ENCODE peak calls at places on chromosome X, in four cellular contexts. One of them, this sample, is unnamed.

GRCh38 chrX:41737065-41737464 is 13.1 kb downstream of the GPR82 start:
- DNase-seq in AG10803: no peak
- DNase-seq in mucosa of descending colon: no peak
- DNase-seq in GM23248: no peak
- DNase-seq in this sample: no peak

GRCh38 chrX:41108684-41109205 is 23.5 kb downstream of the USP9X start:
- DNase-seq in AG10803: no peak
- DNase-seq in mucosa of descending colon: no peak
- DNase-seq in GM23248: no peak
- DNase-seq in this sample: no peak

GRCh38 chrX:44088755-44089154 is 115.6 kb upstream of the NDP start:
- DNase-seq in AG10803: peak
- DNase-seq in GM23248: peak
- DNase-seq in mucosa of descending colon: no peak
- DNase-seq in this sample: peak

GRCh38 chrX:41862562-41863184 is 60.7 kb downstream of the CASK start:
- DNase-seq in AG10803: no peak
- DNase-seq in mucosa of descending colon: no peak
- DNase-seq in GM23248: no peak
- DNase-seq in this sample: no peak

GRCh38 chrX:23720117-23720677 is 22.9 kb downstream of the ACOT9 start:
- DNase-seq in mucosa of descending colon: no peak
- DNase-seq in AG10803: no peak
- DNase-seq in GM23248: no peak
- DNase-seq in this sample: no peak

GRCh38 chrX:119617511-119618164 is 11.4 kb upstream of the NKRF start:
- DNase-seq in AG10803: no peak
- DNase-seq in mucosa of descending colon: no peak
- DNase-seq in GM23248: no peak
- DNase-seq in this sample: no peak

GRCh38 chrX:65630771-65631170 is 36.7 kb upstream of the MSN start:
- DNase-seq in GM23248: no peak
- DNase-seq in mucosa of descending colon: no peak
- DNase-seq in AG10803: no peak
- DNase-seq in this sample: no peak

GRCh38 chrX:45449982-45450381 is 249.3 kb upstream of the DIPK2B start:
- DNase-seq in GM23248: no peak
- DNase-seq in mucosa of descending colon: no peak
- DNase-seq in AG10803: peak
- DNase-seq in this sample: no peak

GRCh38 chrX:30706216-30706775 is 53.1 kb downstream of the GK start:
- DNase-seq in AG10803: no peak
- DNase-seq in GM23248: no peak
- DNase-seq in mucosa of descending colon: no peak
- DNase-seq in this sample: no peak

GRCh38 chrX:72545990-72546389 is 26.7 kb downstream of the HDAC8 start:
- DNase-seq in mucosa of descending colon: peak
- DNase-seq in GM23248: no peak
- DNase-seq in AG10803: no peak
- DNase-seq in this sample: peak

GRCh38 chrX:21734175-21734574 is 23.7 kb downstream of the SMPX start:
- DNase-seq in GM23248: no peak
- DNase-seq in mucosa of descending colon: no peak
- DNase-seq in AG10803: peak
- DNase-seq in this sample: no peak

GRCh38 chrX:48648299-48648698 is 35.3 kb upstream of the WAS start:
- DNase-seq in mucosa of descending colon: peak
- DNase-seq in GM23248: peak
- DNase-seq in AG10803: peak
- DNase-seq in this sample: peak

GRCh38 chrX:23773601-23774175 is 9.3 kb upstream of the SAT1 start:
- DNase-seq in mucosa of descending colon: no peak
- DNase-seq in AG10803: no peak
- DNase-seq in GM23248: no peak
- DNase-seq in this sample: no peak

GRCh38 chrX:2903366-2903765 is 25.8 kb downstream of the ARSD start:
- DNase-seq in mucosa of descending colon: no peak
- DNase-seq in GM23248: no peak
- DNase-seq in AG10803: no peak
- DNase-seq in this sample: no peak

GRCh38 chrX:48493890-48494364 is 14.9 kb upstream of the PORCN start:
- DNase-seq in mucosa of descending colon: peak
- DNase-seq in GM23248: peak
- DNase-seq in AG10803: no peak
- DNase-seq in this sample: peak

GRCh38 chrX:131792356-131792749 is 230.7 kb upstream of the STK26 start:
- DNase-seq in GM23248: no peak
- DNase-seq in mucosa of descending colon: no peak
- DNase-seq in AG10803: peak
- DNase-seq in this sample: peak

GRCh38 chrX:468979-469378 is 82.3 kb upstream of the PPP2R3B start:
- DNase-seq in GM23248: no peak
- DNase-seq in AG10803: no peak
- DNase-seq in mucosa of descending colon: no peak
- DNase-seq in this sample: no peak

GRCh38 chrX:146707781-146708180 is 101.8 kb upstream of the CXorf51B start:
- DNase-seq in GM23248: no peak
- DNase-seq in AG10803: no peak
- DNase-seq in mucosa of descending colon: no peak
- DNase-seq in this sample: no peak

GRCh38 chrX:140815868-140816267 is 106.3 kb downstream of the LINC00632 start:
- DNase-seq in mucosa of descending colon: no peak
- DNase-seq in AG10803: peak
- DNase-seq in GM23248: peak
- DNase-seq in this sample: peak

GRCh38 chrX:111447298-111447697 is 35.3 kb upstream of the DCX start:
- DNase-seq in AG10803: no peak
- DNase-seq in GM23248: no peak
- DNase-seq in mucosa of descending colon: no peak
- DNase-seq in this sample: peak

GRCh38 chrX:45323387-45323786 is 122.7 kb upstream of the DIPK2B start:
- DNase-seq in mucosa of descending colon: no peak
- DNase-seq in GM23248: no peak
- DNase-seq in AG10803: no peak
- DNase-seq in this sample: no peak

GRCh38 chrX:97841544-97842179 is 958.0 kb downstream of the RPA4 start:
- DNase-seq in AG10803: no peak
- DNase-seq in GM23248: no peak
- DNase-seq in mucosa of descending colon: no peak
- DNase-seq in this sample: no peak

GRCh38 chrX:97835969-97836368 is 952.3 kb downstream of the RPA4 start:
- DNase-seq in AG10803: no peak
- DNase-seq in mucosa of descending colon: no peak
- DNase-seq in GM23248: no peak
- DNase-seq in this sample: no peak
- H3K4me3 ChIP-seq in AG10803: no peak
- H3K4me3 ChIP-seq in mucosa of descending colon: no peak
- H3K4me3 ChIP-seq in GM23248: no peak
- H3K4me3 ChIP-seq in this sample: no peak

DNA sequence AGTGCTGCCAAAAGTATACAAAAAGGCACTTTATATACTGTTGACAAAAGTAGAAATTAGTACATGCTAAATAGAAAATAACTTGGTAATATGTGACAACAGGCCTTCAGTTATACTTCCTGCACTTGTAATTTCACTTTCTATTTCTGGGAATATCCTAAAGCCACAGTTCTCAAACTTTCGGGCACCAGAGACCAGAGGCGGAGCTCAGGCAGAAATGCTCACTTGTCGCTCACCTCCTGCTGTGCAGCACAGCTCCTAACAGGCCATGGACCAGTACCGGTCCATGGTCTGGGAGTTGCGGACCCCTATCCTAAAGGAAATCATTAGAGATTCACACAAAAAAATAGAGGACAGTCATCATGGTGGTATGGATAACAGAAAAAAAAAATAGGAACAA is 25.7 kb downstream of the ACSL4 start:
- DNase-seq in GM23248: no peak
- DNase-seq in AG10803: no peak
- DNase-seq in mucosa of descending colon: peak
- DNase-seq in this sample: no peak
- H3K4me3 ChIP-seq in GM23248: no peak
- H3K4me3 ChIP-seq in AG10803: no peak
- H3K4me3 ChIP-seq in mucosa of descending colon: no peak
- H3K4me3 ChIP-seq in this sample: no peak

DNA sequence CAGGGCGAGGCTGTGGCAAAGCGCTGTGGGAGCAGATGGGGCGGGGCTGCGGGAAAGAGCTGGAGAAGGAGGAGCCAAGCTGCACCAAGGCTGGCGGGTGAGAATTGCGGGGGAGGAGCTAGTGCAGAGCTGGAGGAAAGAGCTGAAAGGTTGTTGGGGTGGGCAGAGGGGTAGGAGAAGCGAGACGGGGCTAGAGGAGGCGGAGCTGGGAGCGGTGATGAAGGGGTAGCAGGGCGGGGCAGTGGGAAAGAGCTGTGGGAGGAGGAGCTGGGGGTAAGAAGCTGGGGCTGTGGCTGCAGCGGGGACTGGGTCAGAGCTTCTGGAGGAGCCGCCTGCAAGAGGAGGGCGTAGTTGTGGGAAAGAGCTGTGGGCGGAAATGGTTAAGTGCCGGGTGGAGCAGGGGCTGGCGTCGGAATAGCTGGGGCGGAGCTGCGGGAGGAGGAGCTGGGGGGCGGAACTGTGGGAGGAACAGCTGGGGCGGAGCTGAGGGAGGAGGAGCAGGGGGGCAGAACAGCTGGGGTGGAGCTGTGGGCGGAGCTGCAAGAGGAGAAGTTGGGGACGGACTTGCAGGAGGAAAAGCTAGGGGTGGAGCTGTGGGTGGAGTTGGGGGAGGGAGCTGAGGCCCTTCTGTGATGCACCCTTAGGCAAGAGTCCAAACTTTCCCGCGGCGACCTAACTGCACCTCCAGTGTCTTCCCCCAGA is 1.9 kb upstream of the EOLA2 start:
- DNase-seq in mucosa of descending colon: peak
- DNase-seq in AG10803: peak
- DNase-seq in GM23248: peak
- DNase-seq in this sample: peak
- H3K4me3 ChIP-seq in mucosa of descending colon: no peak
- H3K4me3 ChIP-seq in AG10803: peak
- H3K4me3 ChIP-seq in GM23248: peak
- H3K4me3 ChIP-seq in this sample: peak

DNA sequence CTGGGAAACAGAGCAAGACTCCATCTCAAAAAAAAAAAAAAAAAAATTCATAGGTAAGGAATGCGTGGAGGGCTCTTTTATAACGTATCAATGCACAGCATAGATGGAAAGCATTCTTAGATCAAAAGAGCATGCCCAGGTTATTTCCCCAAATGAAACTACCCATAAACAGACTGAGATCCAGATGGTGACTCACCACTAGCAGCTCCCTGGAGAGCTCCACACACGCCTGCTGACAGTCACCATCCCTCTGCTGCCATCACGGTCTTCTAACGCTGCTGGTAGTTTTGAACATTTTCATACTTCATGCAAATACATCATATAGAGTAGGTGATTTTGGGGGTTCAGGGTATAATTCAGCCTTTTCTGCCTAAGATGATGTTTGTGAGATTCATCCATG is 136.9 kb downstream of the ASMT start:
- DNase-seq in AG10803: no peak
- DNase-seq in mucosa of descending colon: no peak
- DNase-seq in GM23248: no peak
- DNase-seq in this sample: no peak
- H3K4me3 ChIP-seq in AG10803: no peak
- H3K4me3 ChIP-seq in mucosa of descending colon: no peak
- H3K4me3 ChIP-seq in GM23248: no peak
- H3K4me3 ChIP-seq in this sample: no peak

DNA sequence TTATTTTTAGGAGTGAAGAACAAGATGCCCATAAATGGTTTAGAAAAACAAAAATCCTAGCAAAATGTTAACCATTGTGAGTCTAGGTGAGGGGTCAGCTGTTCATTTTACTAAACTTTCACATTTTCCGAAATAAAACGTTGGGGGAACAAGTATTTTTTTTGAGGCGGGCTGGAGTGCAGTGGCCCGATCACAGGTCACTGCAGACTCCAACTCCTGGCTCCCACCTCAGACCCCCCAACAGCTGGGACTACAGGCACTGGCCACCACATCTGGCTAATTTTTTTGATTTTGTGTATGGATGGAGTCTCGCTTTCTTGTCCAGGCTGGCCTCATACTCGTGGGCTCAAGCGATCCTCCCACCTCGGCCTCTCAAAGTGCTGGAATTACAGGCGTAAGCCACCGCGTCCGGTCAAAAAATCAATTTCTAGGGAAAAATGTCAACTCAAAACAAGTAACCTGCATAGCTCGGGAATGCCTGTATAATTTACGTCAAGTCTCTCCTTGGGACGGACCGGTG is 741 bp upstream of the TAF1 start:
- DNase-seq in GM23248: no peak
- DNase-seq in AG10803: no peak
- DNase-seq in mucosa of descending colon: no peak
- DNase-seq in this sample: no peak
- H3K4me3 ChIP-seq in GM23248: peak
- H3K4me3 ChIP-seq in AG10803: peak
- H3K4me3 ChIP-seq in mucosa of descending colon: peak
- H3K4me3 ChIP-seq in this sample: peak

DNA sequence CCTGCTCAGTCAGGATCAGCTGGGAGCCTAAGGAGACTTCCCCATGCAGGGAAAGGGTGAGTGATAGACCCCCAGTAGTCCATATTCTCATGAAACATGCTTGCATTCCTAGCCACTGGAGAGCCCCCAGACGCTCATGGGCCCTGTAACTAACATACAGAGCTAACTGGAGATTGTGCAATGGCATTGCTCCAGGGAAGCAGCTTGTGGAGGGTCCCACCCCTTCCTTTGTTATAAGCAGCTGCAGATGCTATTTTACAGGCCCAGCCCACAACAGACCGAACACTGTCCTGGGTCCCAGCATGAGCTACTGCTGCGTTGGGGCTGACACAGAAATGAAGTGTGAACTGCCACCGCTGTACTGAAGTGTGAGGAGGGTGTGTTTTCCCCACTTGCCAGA is 1465.7 kb upstream of the DIAPH2 start:
- DNase-seq in AG10803: no peak
- DNase-seq in GM23248: no peak
- DNase-seq in mucosa of descending colon: no peak
- DNase-seq in this sample: no peak
- H3K4me3 ChIP-seq in AG10803: no peak
- H3K4me3 ChIP-seq in GM23248: no peak
- H3K4me3 ChIP-seq in mucosa of descending colon: no peak
- H3K4me3 ChIP-seq in this sample: no peak

This sample was measured in fibroblast of mammary gland.